ENCODE peak calls at places on chromosomes 13 and 19, in five cellular contexts. M is A673, Z is fibroblast of lung, P is lower lobe of right lung, X is tibial artery. A is an unnamed sample. For H3K27me3, the result is how much of the 10 kb centered on the place peaks cover.

GRCh38 chr19:12792048-12792852 is 964 bp downstream of the JUNB start:
- DNase-seq in M (peak), Z (no peak), P (peak), X (no peak), A (no peak)

GRCh38 chr13:79995334-79995733 is 345.6 kb downstream of the SPRY2 start:
- DNase-seq in M (peak), Z (peak), P (no peak), X (no peak), A (peak)

GRCh38 chr19:50003810-50004419 is 21.3 kb downstream of the VRK3 start:
- DNase-seq in M (peak), Z (peak), P (no peak), X (peak), A (peak)

GRCh38 chr19:53157601-53158000 is 1.3 kb downstream of the ZNF347 start:
- DNase-seq in M (no peak), Z (peak), P (no peak), X (no peak), A (no peak)

GRCh38 chr13:20188649-20189553 is 3.8 kb downstream of the GJB2 start:
- DNase-seq in M (peak), Z (no peak), P (peak), X (no peak), A (no peak)

GRCh38 chr13:110699148-110700145 is 6.5 kb downstream of the CARS2 start:
- DNase-seq in M (no peak), Z (no peak), P (no peak), X (no peak), A (no peak)

GRCh38 chr19:3068071-3068470 is 5.8 kb upstream of the TLE5 start:
- DNase-seq in M (no peak), Z (no peak), P (no peak), X (no peak), A (no peak)

GRCh38 chr13:70732611-70733010 is 624.4 kb upstream of the KLHL1 start:
- DNase-seq in M (no peak), Z (no peak), P (no peak), X (no peak), A (no peak)

GRCh38 chr13:73411067-73411809 is 352.4 kb downstream of the KLF5 start:
- DNase-seq in M (no peak), Z (peak), P (no peak), X (no peak), A (peak)

GRCh38 chr13:112445411-112446271 is 69.5 kb downstream of the SPACA7 start:
- DNase-seq in M (no peak), Z (no peak), P (no peak), X (peak), A (no peak)

GRCh38 chr13:91280806-91281205 is 66.7 kb upstream of the MIR17HG start:
- DNase-seq in M (peak), Z (no peak), P (no peak), X (no peak), A (no peak)

GRCh38 chr19:14467391-14467790 is 7.8 kb downstream of the PTGER1 start:
- DNase-seq in M (no peak), Z (no peak), P (no peak), X (no peak), A (no peak)

GRCh38 chr19:3142292-3142670 is 6.4 kb downstream of the GNA15 start:
- DNase-seq in M (peak), Z (peak), P (no peak), X (peak), A (peak)

GRCh38 chr13:35255241-35255640 is 221.2 kb downstream of the MAB21L1 start:
- DNase-seq in M (no peak), Z (no peak), P (no peak), X (no peak), A (no peak)

GRCh38 chr13:97254809-97255208 is 32.7 kb downstream of the MBNL2 start:
- DNase-seq in M (no peak), Z (peak), P (no peak), X (no peak), A (peak)

GRCh38 chr19:43765109-43765876 is 10.5 kb upstream of the SMG9 start:
- DNase-seq in M (peak), Z (peak), P (no peak), X (peak), A (peak)

GRCh38 chr19:4575267-4575793 is 15.8 kb upstream of the SEMA6B start:
- DNase-seq in M (peak), Z (peak), P (no peak), X (peak), A (peak)

GRCh38 chr19:5231857-5232503 is 108.6 kb downstream of the PTPRS start:
- DNase-seq in M (peak), Z (no peak), P (no peak), X (no peak), A (no peak)

GRCh38 chr13:21361123-21361522 is 98.0 kb downstream of the ZDHHC20 start:
- DNase-seq in M (no peak), Z (no peak), P (no peak), X (no peak), A (no peak)

GRCh38 chr13:52782486-52783448 is 43.1 kb upstream of the CNMD start:
- DNase-seq in M (no peak), Z (no peak), P (no peak), X (no peak), A (no peak)

GRCh38 chr19:4877753-4878490 is 10.5 kb upstream of the PLIN3 start:
- DNase-seq in M (no peak), Z (no peak), P (no peak), X (peak), A (no peak)

GRCh38 chr13:35723061-35723461 is 246.6 kb upstream of the MAB21L1 start:
- DNase-seq in M (no peak), Z (no peak), P (no peak), X (peak), A (no peak)

DNA sequence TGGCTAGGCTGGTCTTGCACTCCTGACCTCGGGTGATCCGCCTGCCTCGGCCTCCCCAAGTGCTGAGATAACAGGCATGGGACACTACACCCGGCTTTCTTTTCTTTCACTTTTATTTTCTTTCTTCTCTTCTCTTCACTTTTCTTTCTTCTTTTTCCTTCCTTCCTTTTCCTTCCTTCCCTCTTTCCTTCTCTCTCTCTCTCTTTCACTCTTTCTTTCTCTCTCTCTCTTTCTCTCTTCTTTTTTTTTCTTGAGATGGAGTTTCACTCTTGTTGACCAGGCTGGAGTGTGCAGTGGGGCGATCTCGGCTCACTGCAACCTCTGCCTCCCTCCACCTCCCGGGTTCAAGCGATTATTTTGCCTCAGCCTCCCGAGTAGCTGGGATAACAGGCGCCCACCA is 812 bp upstream of the ZNF493 start:
- DNase-seq in M (no peak), Z (no peak), P (no peak), X (no peak), A (no peak)
- H3K4me3 ChIP-seq in M (no peak), Z (no peak), P (no peak), X (no peak), A (no peak)

GRCh38 chr19:41263850-41264580 is at the start of gene HNRNPUL1:
- DNase-seq in M (peak), Z (peak), P (peak), X (peak), A (peak)
- TF ChIP-seq CTCF in M (peak), Z (peak), P (peak), X (peak), A (peak)

GRCh38 chr13:38618336-38618735 is 68.5 kb upstream of the FREM2 start:
- DNase-seq in M (no peak), Z (no peak), P (no peak), X (no peak), A (no peak)

GRCh38 chr13:38624822-38625221 is 62.1 kb upstream of the FREM2 start:
- DNase-seq in M (no peak), Z (no peak), P (no peak), X (no peak), A (peak)

GRCh38 chr13:38620876-38621275 is 66.0 kb upstream of the FREM2 start:
- DNase-seq in M (no peak), Z (no peak), P (no peak), X (no peak), A (no peak)
- H3K27me3 ChIP-seq in M (under half), Z (under half), P (under half), X (under half), A (under half)

DNA sequence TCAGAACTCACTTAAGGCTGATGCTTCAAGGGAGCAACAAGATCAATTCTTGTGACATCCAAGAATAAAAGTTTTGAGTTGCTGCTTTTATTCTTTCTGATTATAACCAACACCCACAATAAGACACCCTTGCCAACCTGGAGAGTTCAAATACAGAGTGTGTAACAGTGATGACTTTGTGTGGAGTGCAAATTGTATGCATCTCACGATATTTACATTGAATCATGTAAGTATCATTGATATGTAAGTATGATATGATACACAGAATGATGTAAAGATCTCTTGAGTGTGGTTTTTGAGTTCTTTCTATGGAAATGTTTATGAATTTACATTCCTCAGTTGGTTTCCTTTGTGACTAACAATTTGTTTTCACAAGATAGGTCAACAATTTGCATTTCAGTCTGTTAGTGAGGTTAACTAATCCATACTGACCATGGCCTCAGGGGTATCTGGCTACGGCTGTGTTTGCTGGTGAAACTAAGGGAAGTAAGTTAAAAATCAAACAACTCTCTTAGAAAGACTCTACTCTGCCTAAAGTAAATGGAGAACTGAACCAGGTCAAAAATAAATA is 12.4 kb downstream of the LHFPL6 start:
- DNase-seq in M (no peak), Z (no peak), P (no peak), X (no peak), A (peak)
- H3K4me3 ChIP-seq in M (no peak), Z (no peak), P (no peak), X (no peak), A (no peak)

DNA sequence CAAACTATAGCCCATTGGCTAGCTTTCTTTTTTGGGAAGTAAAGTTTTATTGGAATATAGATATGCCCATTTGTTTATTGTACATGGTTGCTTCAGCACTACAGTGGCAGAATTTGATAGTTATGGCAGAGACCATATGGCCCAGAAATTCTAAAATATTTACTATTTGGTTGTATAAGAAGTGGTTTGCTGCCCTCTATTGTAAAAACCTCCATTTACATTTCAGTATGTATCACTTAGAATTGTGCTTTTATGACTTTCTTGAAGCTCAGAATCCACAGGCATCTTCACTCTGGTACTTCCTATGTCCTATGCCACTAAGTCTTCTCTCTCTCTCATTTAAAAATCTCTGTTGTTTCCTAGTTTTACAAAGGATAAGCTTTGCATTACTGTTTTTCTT is 37.7 kb downstream of the DLEU7 start:
- DNase-seq in M (peak), Z (peak), P (no peak), X (no peak), A (peak)
- TF ChIP-seq CTCF in M (peak), Z (no peak), P (no peak), X (no peak), A (no peak)

A was measured in bronchial epithelial cell.